ENCODE peak calls at places on chromosome 2, in four cellular contexts. One of them, this sample, is unnamed. For H3K4me1, the result is how much of the 10 kb centered on the place peaks cover.

GRCh38 chr2:207473203-207473865 is 56.4 kb upstream of the CREB1 start:
- DNase-seq in adrenal gland: peak
- DNase-seq in GM23248: peak
- DNase-seq in endodermal cell: peak
- DNase-seq in this sample: peak

GRCh38 chr2:88199912-88200682 is 30.0 kb downstream of the THNSL2 start:
- DNase-seq in adrenal gland: no peak
- DNase-seq in endodermal cell: peak
- DNase-seq in GM23248: peak
- DNase-seq in this sample: peak

GRCh38 chr2:222351035-222351434 is 52.2 kb upstream of the PAX3 start:
- DNase-seq in adrenal gland: no peak
- DNase-seq in GM23248: no peak
- DNase-seq in endodermal cell: no peak
- DNase-seq in this sample: no peak

GRCh38 chr2:211144974-211145373 is 588.6 kb downstream of the CPS1 start:
- DNase-seq in endodermal cell: no peak
- DNase-seq in adrenal gland: no peak
- DNase-seq in GM23248: no peak
- DNase-seq in this sample: no peak

GRCh38 chr2:70516596-70516995 is 37.0 kb downstream of the TGFA start:
- DNase-seq in adrenal gland: peak
- DNase-seq in endodermal cell: peak
- DNase-seq in GM23248: peak
- DNase-seq in this sample: no peak

GRCh38 chr2:86786001-86786536 is 4.6 kb downstream of the CD8A start:
- DNase-seq in GM23248: no peak
- DNase-seq in endodermal cell: peak
- DNase-seq in adrenal gland: no peak
- DNase-seq in this sample: peak

GRCh38 chr2:240799183-240799740 is 20.8 kb downstream of the KIF1A start:
- DNase-seq in endodermal cell: no peak
- DNase-seq in adrenal gland: no peak
- DNase-seq in GM23248: no peak
- DNase-seq in this sample: no peak

GRCh38 chr2:1649103-1649870 is 95.0 kb downstream of the PXDN start:
- DNase-seq in adrenal gland: no peak
- DNase-seq in endodermal cell: peak
- DNase-seq in GM23248: no peak
- DNase-seq in this sample: no peak

GRCh38 chr2:20254731-20255130 is 29.8 kb upstream of the SDC1 start:
- DNase-seq in GM23248: no peak
- DNase-seq in adrenal gland: no peak
- DNase-seq in endodermal cell: no peak
- DNase-seq in this sample: no peak

GRCh38 chr2:219467736-219468075 is 31.0 kb upstream of the GMPPA start:
- DNase-seq in GM23248: no peak
- DNase-seq in adrenal gland: no peak
- DNase-seq in endodermal cell: no peak
- DNase-seq in this sample: no peak

GRCh38 chr2:11616851-11617415 is 53.1 kb downstream of the NTSR2 start:
- DNase-seq in adrenal gland: no peak
- DNase-seq in GM23248: no peak
- DNase-seq in endodermal cell: no peak
- DNase-seq in this sample: no peak

GRCh38 chr2:29130295-29130694 is 15.1 kb downstream of the CLIP4 start:
- DNase-seq in adrenal gland: no peak
- DNase-seq in endodermal cell: peak
- DNase-seq in GM23248: peak
- DNase-seq in this sample: peak

GRCh38 chr2:36564377-36564930 is 33.5 kb downstream of the FEZ2 start:
- DNase-seq in endodermal cell: no peak
- DNase-seq in adrenal gland: no peak
- DNase-seq in GM23248: no peak
- DNase-seq in this sample: no peak

GRCh38 chr2:207539470-207539869 is 9.7 kb downstream of the CREB1 start:
- DNase-seq in GM23248: no peak
- DNase-seq in adrenal gland: no peak
- DNase-seq in endodermal cell: no peak
- DNase-seq in this sample: no peak

GRCh38 chr2:198008230-198008629 is 203.8 kb downstream of the PLCL1 start:
- DNase-seq in endodermal cell: no peak
- DNase-seq in adrenal gland: no peak
- DNase-seq in GM23248: no peak
- DNase-seq in this sample: no peak

GRCh38 chr2:189128961-189129360 is 50.6 kb downstream of the COL5A2 start:
- DNase-seq in GM23248: peak
- DNase-seq in adrenal gland: no peak
- DNase-seq in endodermal cell: no peak
- DNase-seq in this sample: no peak

GRCh38 chr2:161416294-161416632 is at the start of gene TBR1:
- DNase-seq in endodermal cell: peak
- DNase-seq in adrenal gland: no peak
- DNase-seq in GM23248: peak
- DNase-seq in this sample: no peak

GRCh38 chr2:161414385-161415040 is 1.6 kb upstream of the TBR1 start:
- DNase-seq in GM23248: peak
- DNase-seq in adrenal gland: no peak
- DNase-seq in endodermal cell: peak
- DNase-seq in this sample: peak

GRCh38 chr2:161416633-161417427 is 733 bp downstream of the TBR1 start:
- DNase-seq in endodermal cell: peak
- DNase-seq in GM23248: peak
- DNase-seq in adrenal gland: no peak
- DNase-seq in this sample: peak

GRCh38 chr2:161415041-161415440 is 1.1 kb upstream of the TBR1 start:
- DNase-seq in endodermal cell: peak
- DNase-seq in adrenal gland: no peak
- DNase-seq in GM23248: peak
- DNase-seq in this sample: peak

GRCh38 chr2:161415467-161416293 is 417 bp upstream of the TBR1 start:
- DNase-seq in GM23248: no peak
- DNase-seq in endodermal cell: peak
- DNase-seq in adrenal gland: no peak
- DNase-seq in this sample: peak
- H3K4me1 ChIP-seq in GM23248: under half
- H3K4me1 ChIP-seq in endodermal cell: under half
- H3K4me1 ChIP-seq in adrenal gland: under half
- H3K4me1 ChIP-seq in this sample: under half

GRCh38 chr2:47072018-47072691 is 83.0 kb downstream of the STPG4 start:
- DNase-seq in adrenal gland: peak
- DNase-seq in GM23248: peak
- DNase-seq in endodermal cell: no peak
- DNase-seq in this sample: no peak

GRCh38 chr2:47068966-47069627 is 86.0 kb downstream of the STPG4 start:
- DNase-seq in GM23248: no peak
- DNase-seq in endodermal cell: no peak
- DNase-seq in adrenal gland: no peak
- DNase-seq in this sample: no peak

GRCh38 chr2:47069628-47070154 is 85.4 kb downstream of the STPG4 start:
- DNase-seq in GM23248: peak
- DNase-seq in adrenal gland: peak
- DNase-seq in endodermal cell: peak
- DNase-seq in this sample: peak

GRCh38 chr2:47070920-47071824 is 83.9 kb downstream of the STPG4 start:
- DNase-seq in endodermal cell: no peak
- DNase-seq in GM23248: peak
- DNase-seq in adrenal gland: peak
- DNase-seq in this sample: no peak

GRCh38 chr2:47070155-47070919 is 84.8 kb downstream of the STPG4 start:
- DNase-seq in GM23248: peak
- DNase-seq in endodermal cell: peak
- DNase-seq in adrenal gland: no peak
- DNase-seq in this sample: no peak
- H3K4me1 ChIP-seq in GM23248: half or more
- H3K4me1 ChIP-seq in endodermal cell: under half
- H3K4me1 ChIP-seq in adrenal gland: half or more
- H3K4me1 ChIP-seq in this sample: under half

GRCh38 chr2:223548194-223548593 is 54.0 kb downstream of the SCG2 start:
- DNase-seq in GM23248: no peak
- DNase-seq in adrenal gland: no peak
- DNase-seq in endodermal cell: no peak
- DNase-seq in this sample: no peak
- H3K4me1 ChIP-seq in GM23248: under half
- H3K4me1 ChIP-seq in adrenal gland: under half
- H3K4me1 ChIP-seq in endodermal cell: under half
- H3K4me1 ChIP-seq in this sample: under half

GRCh38 chr2:231674587-231675334 is 33.6 kb upstream of the PTMA start:
- DNase-seq in adrenal gland: peak
- DNase-seq in GM23248: peak
- DNase-seq in endodermal cell: peak
- DNase-seq in this sample: peak
- H3K4me1 ChIP-seq in adrenal gland: under half
- H3K4me1 ChIP-seq in GM23248: under half
- H3K4me1 ChIP-seq in endodermal cell: under half
- H3K4me1 ChIP-seq in this sample: under half

DNA sequence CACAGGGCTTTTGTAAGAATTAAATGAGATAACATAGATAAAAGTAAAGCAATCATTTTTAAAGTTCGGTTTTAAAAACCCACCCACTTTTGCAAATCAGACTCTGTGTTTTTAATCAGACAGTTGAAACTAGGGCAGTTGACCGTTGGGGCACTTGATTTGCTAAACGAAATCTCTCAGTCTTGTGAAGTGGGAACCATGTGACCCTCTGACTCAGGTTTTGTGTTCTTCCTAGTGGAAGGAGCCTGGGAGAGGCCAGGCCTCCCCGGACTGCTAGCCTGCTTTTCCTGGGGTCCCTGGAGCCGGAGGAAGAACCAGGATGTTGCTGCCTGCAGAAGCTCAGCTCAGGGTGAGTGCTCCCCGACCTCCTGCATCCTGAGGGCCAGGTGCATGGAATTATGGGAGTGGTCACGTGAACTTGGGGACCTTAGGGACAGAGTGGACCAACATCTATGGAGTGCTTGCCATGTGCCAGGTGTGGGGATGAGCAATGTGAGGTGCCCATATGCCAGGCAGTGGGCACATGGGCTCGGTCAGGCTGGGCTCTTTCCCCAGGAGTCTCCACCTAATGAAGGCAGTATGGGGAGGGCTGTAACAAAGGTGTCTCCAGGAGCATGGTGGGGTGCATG is 3.9 kb downstream of the C2orf72 start:
- DNase-seq in GM23248: no peak
- DNase-seq in endodermal cell: no peak
- DNase-seq in adrenal gland: no peak
- DNase-seq in this sample: no peak
- H3K4me1 ChIP-seq in GM23248: under half
- H3K4me1 ChIP-seq in endodermal cell: under half
- H3K4me1 ChIP-seq in adrenal gland: under half
- H3K4me1 ChIP-seq in this sample: under half